ENCODE peak calls at places on chromosome 5, in four cellular contexts. Q is right lobe of liver, F is gastrocnemius medialis, M is body of pancreas. U is an unnamed sample.

GRCh38 chr5:154714271-154714986 is 40.7 kb upstream of the LARP1 start:
- DNase-seq in Q (peak), F (no peak), M (peak), U (no peak)

GRCh38 chr5:142826741-142827492 is 56.7 kb downstream of the ARHGAP26 start:
- DNase-seq in Q (no peak), F (no peak), M (peak), U (no peak)

GRCh38 chr5:171957591-171958251 is 48.7 kb downstream of the FBXW11 start:
- DNase-seq in Q (no peak), F (no peak), M (peak), U (peak)

GRCh38 chr5:149561848-149562247 is 10.6 kb upstream of the CSNK1A1 start:
- DNase-seq in Q (no peak), F (peak), M (no peak), U (no peak)

GRCh38 chr5:174384509-174384947 is 339.0 kb downstream of the NSG2 start:
- DNase-seq in Q (no peak), F (no peak), M (no peak), U (no peak)

GRCh38 chr5:83590966-83591365 is 119.4 kb downstream of the VCAN start:
- DNase-seq in Q (no peak), F (no peak), M (no peak), U (no peak)

GRCh38 chr5:140182803-140183367 is 7.9 kb downstream of the CYSTM1 start:
- DNase-seq in Q (no peak), F (peak), M (peak), U (peak)

GRCh38 chr5:67146574-67146973 is 50.0 kb downstream of the CD180 start:
- DNase-seq in Q (no peak), F (no peak), M (no peak), U (no peak)

GRCh38 chr5:94028001-94028400 is 286.6 kb upstream of the POU5F2 start:
- DNase-seq in Q (no peak), F (no peak), M (no peak), U (no peak)

GRCh38 chr5:140112685-140113179 is 1.2 kb upstream of the PURA start:
- DNase-seq in Q (no peak), F (no peak), M (no peak), U (no peak)

GRCh38 chr5:108148715-108149139 is 233.2 kb downstream of the FBXL17 start:
- DNase-seq in Q (no peak), F (no peak), M (no peak), U (no peak)

GRCh38 chr5:162209005-162209605 is 141.5 kb downstream of the GABRG2 start:
- DNase-seq in Q (peak), F (no peak), M (peak), U (no peak)

GRCh38 chr5:95791751-95792150 is 30.8 kb downstream of the GLRX start:
- DNase-seq in Q (no peak), F (no peak), M (no peak), U (no peak)

GRCh38 chr5:7801898-7802614 is 48.9 kb downstream of the CFAP90 start:
- DNase-seq in Q (no peak), F (no peak), M (no peak), U (no peak)

GRCh38 chr5:141914154-141914743 is 9.4 kb upstream of the DELE1 start:
- DNase-seq in Q (peak), F (peak), M (peak), U (peak)

GRCh38 chr5:122352331-122352730 is 40.3 kb downstream of the SNCAIP start:
- DNase-seq in Q (no peak), F (no peak), M (no peak), U (no peak)

GRCh38 chr5:136064510-136064909 is 35.7 kb downstream of the TGFBI start:
- DNase-seq in Q (peak), F (no peak), M (no peak), U (peak)

GRCh38 chr5:42586625-42587024 is 163.4 kb downstream of the GHR start:
- DNase-seq in Q (peak), F (peak), M (no peak), U (no peak)

GRCh38 chr5:95709967-95710650 is 21.0 kb upstream of the RHOBTB3 start:
- DNase-seq in Q (peak), F (peak), M (peak), U (no peak)

GRCh38 chr5:10479226-10479721 is 37.6 kb downstream of the ROPN1L start:
- DNase-seq in Q (no peak), F (no peak), M (no peak), U (no peak)

GRCh38 chr5:67941750-67942450 is 273.7 kb upstream of the PIK3R1 start:
- DNase-seq in Q (no peak), F (no peak), M (no peak), U (no peak)

GRCh38 chr5:95924720-95925119 is 36.9 kb downstream of the ELL2 start:
- DNase-seq in Q (peak), F (peak), M (peak), U (peak)

GRCh38 chr5:145715412-145715811 is 119.7 kb downstream of the PRELID2 start:
- DNase-seq in Q (no peak), F (no peak), M (no peak), U (no peak)

GRCh38 chr5:145718956-145719355 is 116.2 kb downstream of the PRELID2 start:
- DNase-seq in Q (no peak), F (no peak), M (no peak), U (no peak)
- TF ChIP-seq CTCF in Q (peak), F (no peak), M (peak), U (no peak)

DNA sequence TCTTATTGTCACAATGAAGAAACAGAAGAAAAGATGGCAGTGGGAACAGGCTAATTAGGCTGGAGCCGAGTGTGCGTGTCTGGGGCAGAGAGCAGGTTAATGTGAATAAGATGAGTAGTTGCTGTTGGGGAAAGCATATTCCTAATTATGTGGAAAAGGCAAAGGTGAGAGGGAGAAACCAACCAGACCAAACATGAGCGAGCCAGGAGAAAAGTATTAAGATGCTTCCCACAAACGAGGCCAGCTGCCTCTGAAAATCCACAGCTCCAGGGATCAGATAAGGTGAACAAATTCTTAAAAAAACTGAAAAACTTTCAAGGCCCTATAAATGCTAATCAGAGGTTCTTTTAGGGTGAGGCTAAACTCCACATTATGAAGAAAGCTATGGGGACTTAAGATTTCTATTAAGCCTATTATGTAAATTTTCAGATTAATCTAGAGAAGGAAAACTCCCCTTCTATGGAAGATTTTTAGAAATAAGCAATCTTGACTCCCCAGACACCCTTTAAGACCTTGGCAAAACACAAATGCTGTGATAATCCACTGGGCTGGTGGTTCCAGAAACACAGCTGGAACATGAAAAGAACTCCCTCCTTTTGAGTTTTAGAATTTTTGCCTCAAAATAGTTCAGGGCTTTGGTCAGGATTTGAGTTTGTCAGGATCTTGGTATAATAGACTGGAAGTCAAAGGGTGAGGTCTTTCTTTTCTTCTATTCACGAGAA is 238.1 kb downstream of the SPOCK1 start:
- DNase-seq in Q (no peak), F (no peak), M (no peak), U (peak)
- H3K4me3 ChIP-seq in Q (no peak), F (no peak), M (no peak), U (no peak)

GRCh38 chr5:60526336-60526875 is 173.6 kb downstream of the DEPDC1B start:
- DNase-seq in Q (no peak), F (no peak), M (no peak), U (no peak)

GRCh38 chr5:60521379-60522298 is 178.3 kb downstream of the DEPDC1B start:
- DNase-seq in Q (no peak), F (no peak), M (no peak), U (no peak)

GRCh38 chr5:60519372-60519771 is 180.6 kb downstream of the DEPDC1B start:
- DNase-seq in Q (no peak), F (no peak), M (no peak), U (no peak)

GRCh38 chr5:60520451-60521210 is 179.3 kb downstream of the DEPDC1B start:
- DNase-seq in Q (no peak), F (no peak), M (no peak), U (no peak)

GRCh38 chr5:60522299-60522915 is 177.6 kb downstream of the DEPDC1B start:
- DNase-seq in Q (no peak), F (no peak), M (no peak), U (no peak)
- TF ChIP-seq POLR2A in Q (no peak), F (no peak), M (no peak), U (no peak)

GRCh38 chr5:124474821-124475220 is 271.6 kb downstream of the ZNF608 start:
- DNase-seq in Q (no peak), F (no peak), M (no peak), U (no peak)
- TF ChIP-seq CTCF in Q (no peak), F (no peak), M (no peak), U (no peak)

GRCh38 chr5:177310757-177311173 is 933 bp downstream of the MXD3 start:
- DNase-seq in Q (no peak), F (no peak), M (no peak), U (no peak)
- H3K4me3 ChIP-seq in Q (no peak), F (peak), M (no peak), U (no peak)

GRCh38 chr5:128669803-128670202 is 131.8 kb upstream of the FBN2 start:
- DNase-seq in Q (no peak), F (no peak), M (peak), U (no peak)
- TF ChIP-seq POLR2A in Q (no peak), F (no peak), M (no peak), U (no peak)

U was measured in lower leg skin.